ENCODE peak calls at places on chromosomes 1 and 21, in seven cellular contexts. One of them, this sample, is unnamed.

GRCh38 chr1:978069-978834 is 3.6 kb downstream of the PERM1 start:
- DNase-seq in PC-9: no peak
- DNase-seq in aorta: peak; percentile 44
- DNase-seq in PC-3: no peak
- DNase-seq in IMR-90: no peak
- DNase-seq in mammary epithelial cell: no peak
- DNase-seq in esophagus squamous epithelium: no peak
- DNase-seq in this sample: peak; percentile 56

GRCh38 chr1:41639332-41639936 is 155.0 kb upstream of the EDN2 start:
- DNase-seq in IMR-90: peak; percentile 90
- DNase-seq in mammary epithelial cell: peak; percentile 65
- DNase-seq in esophagus squamous epithelium: no peak
- DNase-seq in PC-9: no peak
- DNase-seq in PC-3: no peak
- DNase-seq in aorta: no peak
- DNase-seq in this sample: no peak

GRCh38 chr1:64851664-64852063 is 106.8 kb downstream of the RAVER2 start:
- DNase-seq in aorta: no peak
- DNase-seq in IMR-90: no peak
- DNase-seq in esophagus squamous epithelium: no peak
- DNase-seq in PC-3: no peak
- DNase-seq in mammary epithelial cell: no peak
- DNase-seq in PC-9: no peak
- DNase-seq in this sample: no peak

GRCh38 chr1:11320153-11320936 is 47.3 kb downstream of the UBIAD1 start:
- DNase-seq in IMR-90: no peak
- DNase-seq in aorta: no peak
- DNase-seq in mammary epithelial cell: no peak
- DNase-seq in esophagus squamous epithelium: no peak
- DNase-seq in PC-9: peak; percentile 17
- DNase-seq in PC-3: peak; percentile 40
- DNase-seq in this sample: no peak

GRCh38 chr1:115643219-115643618 is 1.4 kb downstream of the VANGL1 start:
- DNase-seq in IMR-90: no peak
- DNase-seq in PC-9: no peak
- DNase-seq in mammary epithelial cell: no peak
- DNase-seq in esophagus squamous epithelium: no peak
- DNase-seq in aorta: no peak
- DNase-seq in PC-3: no peak
- DNase-seq in this sample: no peak

GRCh38 chr1:63004868-63005267 is 220.9 kb downstream of the ATG4C start:
- DNase-seq in esophagus squamous epithelium: no peak
- DNase-seq in PC-3: peak; percentile 31
- DNase-seq in IMR-90: no peak
- DNase-seq in aorta: no peak
- DNase-seq in mammary epithelial cell: no peak
- DNase-seq in PC-9: no peak
- DNase-seq in this sample: no peak

GRCh38 chr1:12157366-12158231 is 9.2 kb upstream of the TNFRSF1B start:
- DNase-seq in aorta: no peak
- DNase-seq in PC-3: peak; percentile 53
- DNase-seq in PC-9: no peak
- DNase-seq in IMR-90: no peak
- DNase-seq in mammary epithelial cell: no peak
- DNase-seq in esophagus squamous epithelium: no peak
- DNase-seq in this sample: no peak

GRCh38 chr1:41442697-41443251 is 41.7 kb downstream of the EDN2 start:
- DNase-seq in IMR-90: no peak
- DNase-seq in PC-3: no peak
- DNase-seq in aorta: peak; percentile 44
- DNase-seq in PC-9: no peak
- DNase-seq in esophagus squamous epithelium: no peak
- DNase-seq in mammary epithelial cell: peak; percentile 26
- DNase-seq in this sample: no peak

GRCh38 chr1:20402585-20403422 is 83.2 kb downstream of the CAMK2N1 start:
- DNase-seq in aorta: no peak
- DNase-seq in mammary epithelial cell: no peak
- DNase-seq in esophagus squamous epithelium: no peak
- DNase-seq in PC-9: no peak
- DNase-seq in IMR-90: no peak
- DNase-seq in PC-3: no peak
- DNase-seq in this sample: no peak

GRCh38 chr1:221845650-221846371 is 103.9 kb upstream of the DUSP10 start:
- DNase-seq in PC-3: peak; percentile 98
- DNase-seq in PC-9: peak; percentile 35
- DNase-seq in IMR-90: peak; percentile 94
- DNase-seq in mammary epithelial cell: peak; percentile 97
- DNase-seq in esophagus squamous epithelium: no peak
- DNase-seq in aorta: no peak
- DNase-seq in this sample: peak; percentile 39

GRCh38 chr1:168050880-168051279 is 85.8 kb downstream of the GPR161 start:
- DNase-seq in esophagus squamous epithelium: no peak
- DNase-seq in IMR-90: no peak
- DNase-seq in mammary epithelial cell: no peak
- DNase-seq in PC-9: no peak
- DNase-seq in PC-3: no peak
- DNase-seq in aorta: no peak
- DNase-seq in this sample: no peak

GRCh38 chr1:167057297-167057688 is 32.9 kb downstream of the GPA33 start:
- DNase-seq in IMR-90: peak; percentile 9
- DNase-seq in aorta: no peak
- DNase-seq in esophagus squamous epithelium: no peak
- DNase-seq in mammary epithelial cell: peak; percentile 42
- DNase-seq in PC-9: peak; percentile 43
- DNase-seq in PC-3: peak; percentile 76
- DNase-seq in this sample: no peak

GRCh38 chr1:220692436-220693228 is 2.5 kb downstream of the C1orf115 start:
- DNase-seq in PC-3: no peak
- DNase-seq in IMR-90: no peak
- DNase-seq in PC-9: no peak
- DNase-seq in esophagus squamous epithelium: no peak
- DNase-seq in aorta: no peak
- DNase-seq in mammary epithelial cell: no peak
- DNase-seq in this sample: no peak

GRCh38 chr1:47809301-47810084 is 187.7 kb downstream of the TRABD2B start:
- DNase-seq in mammary epithelial cell: no peak
- DNase-seq in IMR-90: no peak
- DNase-seq in aorta: no peak
- DNase-seq in PC-3: peak; percentile 57
- DNase-seq in esophagus squamous epithelium: no peak
- DNase-seq in PC-9: no peak
- DNase-seq in this sample: no peak

GRCh38 chr1:49544615-49545014 is 479.1 kb downstream of the AGBL4 start:
- DNase-seq in aorta: no peak
- DNase-seq in IMR-90: no peak
- DNase-seq in mammary epithelial cell: no peak
- DNase-seq in PC-9: no peak
- DNase-seq in esophagus squamous epithelium: no peak
- DNase-seq in PC-3: no peak
- DNase-seq in this sample: no peak

GRCh38 chr1:96865731-96866684 is 144.4 kb downstream of the PTBP2 start:
- DNase-seq in mammary epithelial cell: peak; percentile 79
- DNase-seq in IMR-90: peak; percentile 100
- DNase-seq in aorta: no peak
- DNase-seq in PC-9: no peak
- DNase-seq in esophagus squamous epithelium: no peak
- DNase-seq in PC-3: peak; percentile 82
- DNase-seq in this sample: no peak

GRCh38 chr1:198220428-198220827 is 63.6 kb downstream of the NEK7 start:
- DNase-seq in IMR-90: peak; percentile 87
- DNase-seq in esophagus squamous epithelium: no peak
- DNase-seq in aorta: no peak
- DNase-seq in PC-3: peak; percentile 85
- DNase-seq in PC-9: peak; percentile 26
- DNase-seq in mammary epithelial cell: peak; percentile 97
- DNase-seq in this sample: no peak

GRCh38 chr1:75079535-75080290 is 54.5 kb upstream of the LHX8 start:
- DNase-seq in aorta: no peak
- DNase-seq in PC-9: no peak
- DNase-seq in esophagus squamous epithelium: no peak
- DNase-seq in PC-3: no peak
- DNase-seq in mammary epithelial cell: peak; percentile 1
- DNase-seq in IMR-90: no peak
- DNase-seq in this sample: no peak

GRCh38 chr1:229080361-229080760 is 190.6 kb upstream of the RAB4A start:
- DNase-seq in aorta: no peak
- DNase-seq in mammary epithelial cell: no peak
- DNase-seq in esophagus squamous epithelium: no peak
- DNase-seq in PC-3: no peak
- DNase-seq in IMR-90: no peak
- DNase-seq in PC-9: no peak
- DNase-seq in this sample: no peak

GRCh38 chr1:100322436-100323211 is 29.7 kb upstream of the CDC14A start:
- DNase-seq in IMR-90: peak; percentile 31
- DNase-seq in PC-9: no peak
- DNase-seq in PC-3: peak; percentile 63
- DNase-seq in mammary epithelial cell: peak; percentile 30
- DNase-seq in esophagus squamous epithelium: no peak
- DNase-seq in aorta: no peak
- DNase-seq in this sample: no peak

GRCh38 chr1:209882942-209883340 is 55.1 kb upstream of the SYT14 start:
- DNase-seq in PC-3: no peak
- DNase-seq in IMR-90: no peak
- DNase-seq in aorta: no peak
- DNase-seq in esophagus squamous epithelium: no peak
- DNase-seq in PC-9: no peak
- DNase-seq in mammary epithelial cell: no peak
- DNase-seq in this sample: no peak

GRCh38 chr1:35298464-35298863 is 30.0 kb downstream of the ZMYM4 start:
- DNase-seq in PC-9: no peak
- DNase-seq in IMR-90: peak; percentile 36
- DNase-seq in PC-3: peak; percentile 37
- DNase-seq in mammary epithelial cell: peak; percentile 57
- DNase-seq in esophagus squamous epithelium: no peak
- DNase-seq in aorta: no peak
- DNase-seq in this sample: no peak

GRCh38 chr1:78286686-78287085 is 204.1 kb upstream of the PTGFR start:
- DNase-seq in PC-9: no peak
- DNase-seq in PC-3: peak; percentile 84
- DNase-seq in aorta: no peak
- DNase-seq in IMR-90: peak; percentile 88
- DNase-seq in mammary epithelial cell: peak; percentile 48
- DNase-seq in esophagus squamous epithelium: no peak
- DNase-seq in this sample: no peak

GRCh38 chr1:13702425-13703127 is 2.6 kb downstream of the PRDM2 start:
- DNase-seq in PC-9: no peak
- DNase-seq in mammary epithelial cell: no peak
- DNase-seq in aorta: no peak
- DNase-seq in PC-3: no peak
- DNase-seq in esophagus squamous epithelium: no peak
- DNase-seq in IMR-90: no peak
- DNase-seq in this sample: no peak

GRCh38 chr1:1132042-1132927 is 16.4 kb upstream of the C1orf159 start:
- DNase-seq in IMR-90: no peak
- DNase-seq in esophagus squamous epithelium: no peak
- DNase-seq in mammary epithelial cell: no peak
- DNase-seq in aorta: no peak
- DNase-seq in PC-3: peak; percentile 38
- DNase-seq in PC-9: peak; percentile 50
- DNase-seq in this sample: no peak

GRCh38 chr21:16372546-16372945 is 642.8 kb downstream of the USP25 start:
- DNase-seq in esophagus squamous epithelium: no peak
- DNase-seq in IMR-90: no peak
- DNase-seq in aorta: no peak
- DNase-seq in PC-9: no peak
- DNase-seq in PC-3: no peak
- DNase-seq in mammary epithelial cell: no peak
- DNase-seq in this sample: no peak

GRCh38 chr21:16366207-16366606 is 636.4 kb downstream of the USP25 start:
- DNase-seq in IMR-90: no peak
- DNase-seq in mammary epithelial cell: no peak
- DNase-seq in aorta: no peak
- DNase-seq in PC-3: no peak
- DNase-seq in PC-9: no peak
- DNase-seq in esophagus squamous epithelium: no peak
- DNase-seq in this sample: no peak

DNA sequence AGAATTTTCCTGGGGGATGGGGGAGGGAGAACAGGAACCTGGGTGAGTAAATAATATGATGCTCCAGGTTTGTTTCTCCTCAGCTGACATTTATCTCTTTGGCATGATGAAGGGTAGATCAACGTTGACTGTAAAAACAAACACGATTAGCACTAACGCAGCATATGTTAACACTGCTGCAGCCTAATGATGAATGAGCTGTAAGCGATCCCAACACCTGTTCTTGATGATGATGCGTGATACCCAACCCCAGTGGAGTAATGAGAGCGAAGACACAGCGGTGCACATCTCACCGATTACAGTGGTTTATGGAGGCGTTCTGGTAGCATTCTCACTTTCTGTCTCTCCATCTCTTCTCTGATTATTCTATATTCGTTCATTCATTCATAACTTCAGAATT is 640.4 kb downstream of the USP25 start:
- DNase-seq in esophagus squamous epithelium: no peak
- DNase-seq in mammary epithelial cell: no peak
- DNase-seq in PC-3: no peak
- DNase-seq in aorta: no peak
- DNase-seq in PC-9: no peak
- DNase-seq in IMR-90: no peak
- DNase-seq in this sample: no peak
- H3K4me3 ChIP-seq in esophagus squamous epithelium: no peak overlapping the region
- H3K4me3 ChIP-seq in mammary epithelial cell: no peak overlapping the region
- H3K4me3 ChIP-seq in PC-3: no peak overlapping the region
- H3K4me3 ChIP-seq in aorta: no peak overlapping the region
- H3K4me3 ChIP-seq in PC-9: no peak overlapping the region
- H3K4me3 ChIP-seq in IMR-90: no peak overlapping the region
- H3K4me3 ChIP-seq in this sample: peak overlapping the region; percentile 31

GRCh38 chr1:46199233-46199749 is 1.1 kb upstream of the POMGNT1 start:
- DNase-seq in aorta: no peak
- DNase-seq in PC-3: no peak
- DNase-seq in esophagus squamous epithelium: no peak
- DNase-seq in IMR-90: no peak
- DNase-seq in PC-9: no peak
- DNase-seq in mammary epithelial cell: no peak
- DNase-seq in this sample: no peak
- H3K27ac ChIP-seq in aorta: no peak overlapping the region
- H3K27ac ChIP-seq in PC-3: no peak overlapping the region
- H3K27ac ChIP-seq in esophagus squamous epithelium: no peak overlapping the region
- H3K27ac ChIP-seq in IMR-90: no peak overlapping the region
- H3K27ac ChIP-seq in PC-9: no peak overlapping the region
- H3K27ac ChIP-seq in mammary epithelial cell: no peak overlapping the region
- H3K27ac ChIP-seq in this sample: peak overlapping the region; percentile 90

GRCh38 chr1:213332491-213332890 is 281.4 kb downstream of the RPS6KC1 start:
- DNase-seq in IMR-90: no peak
- DNase-seq in PC-9: no peak
- DNase-seq in aorta: no peak
- DNase-seq in mammary epithelial cell: no peak
- DNase-seq in esophagus squamous epithelium: no peak
- DNase-seq in PC-3: no peak
- DNase-seq in this sample: no peak
- H3K36me3 ChIP-seq in IMR-90: no peaks in the 10 kb centered on the region
- H3K36me3 ChIP-seq in PC-9: no peaks in the 10 kb centered on the region
- H3K36me3 ChIP-seq in aorta: no peaks in the 10 kb centered on the region
- H3K36me3 ChIP-seq in mammary epithelial cell: no peaks in the 10 kb centered on the region
- H3K36me3 ChIP-seq in esophagus squamous epithelium: no peaks in the 10 kb centered on the region
- H3K36me3 ChIP-seq in PC-3: no peaks in the 10 kb centered on the region
- H3K36me3 ChIP-seq in this sample: no peaks in the 10 kb centered on the region

GRCh38 chr21:42295845-42296244 is 19.4 kb downstream of the TFF3 start:
- DNase-seq in IMR-90: no peak
- DNase-seq in aorta: no peak
- DNase-seq in esophagus squamous epithelium: no peak
- DNase-seq in mammary epithelial cell: no peak
- DNase-seq in PC-9: no peak
- DNase-seq in PC-3: no peak
- DNase-seq in this sample: no peak
- H3K4me3 ChIP-seq in IMR-90: no peak overlapping the region
- H3K4me3 ChIP-seq in aorta: no peak overlapping the region
- H3K4me3 ChIP-seq in esophagus squamous epithelium: no peak overlapping the region
- H3K4me3 ChIP-seq in mammary epithelial cell: no peak overlapping the region
- H3K4me3 ChIP-seq in PC-9: no peak overlapping the region
- H3K4me3 ChIP-seq in PC-3: no peak overlapping the region
- H3K4me3 ChIP-seq in this sample: no peak overlapping the region

This sample was measured in psoas muscle.